ENCODE peak calls at places on chromosomes 16 and 17, in ten cellular contexts. Y, S, U, N, A, B, C, K, X and I are unnamed samples.
A peak's percentile ranks its signal among the peaks of the same experiment; 100 is the strongest.

GRCh38 chr16:71467810-71468209 is 5.8 kb upstream of the ZNF23 start:
- DNase-seq in X (no peak), K (no peak), Y (no peak), C (peak; percentile 47), N (peak; percentile 35), A (peak; percentile 69), B (peak; percentile 56), S (peak; percentile 31), U (no peak), I (no peak)

GRCh38 chr16:70483426-70483825 is 29.0 kb downstream of the FCSK start:
- DNase-seq in A (no peak), B (no peak), U (no peak), Y (no peak), K (no peak), X (no peak), S (no peak), N (no peak), C (no peak), I (no peak)

GRCh38 chr17:34671191-34671590 is 91.8 kb downstream of the TMEM132E start:
- DNase-seq in X (no peak), K (no peak), A (no peak), U (no peak), N (no peak), C (no peak), S (no peak), B (no peak), Y (no peak), I (no peak)

GRCh38 chr17:10803830-10804498 is at the start of gene TMEM238L:
- DNase-seq in Y (no peak), S (no peak), U (no peak), B (no peak), K (no peak), N (no peak), A (no peak), C (no peak), X (no peak), I (no peak)

GRCh38 chr16:88535181-88535856 is 34.9 kb upstream of the ZC3H18 start:
- DNase-seq in X (no peak), C (no peak), Y (no peak), K (no peak), N (no peak), S (no peak), B (no peak), A (peak; percentile 31), U (no peak), I (no peak)

GRCh38 chr17:7293821-7294613 is 422 bp downstream of the YBX2 start:
- DNase-seq in S (no peak), Y (no peak), K (no peak), U (no peak), B (no peak), N (no peak), C (peak; percentile 87), A (peak; percentile 92), X (no peak), I (no peak)

GRCh38 chr17:42120161-42121065 is 754 bp downstream of the KAT2A start:
- DNase-seq in X (no peak), C (peak; percentile 55), N (no peak), U (no peak), K (no peak), S (no peak), Y (no peak), B (no peak), A (peak; percentile 85), I (no peak)

GRCh38 chr17:1847191-1847590 is 17.4 kb downstream of the RPA1 start:
- DNase-seq in B (no peak), U (peak; percentile 51), S (no peak), A (no peak), Y (no peak), C (no peak), X (no peak), N (no peak), K (no peak), I (no peak)

GRCh38 chr17:12790806-12791148 is 1.5 kb downstream of the ARHGAP44 start:
- DNase-seq in N (no peak), A (no peak), B (no peak), Y (no peak), X (no peak), C (peak; percentile 10), U (no peak), S (no peak), K (no peak), I (no peak)

GRCh38 chr17:57357392-57357784 is 101.1 kb downstream of the MSI2 start:
- DNase-seq in K (no peak), C (no peak), B (peak; percentile 65), N (peak; percentile 80), S (peak; percentile 74), U (peak; percentile 70), Y (no peak), X (no peak), A (no peak), I (no peak)

GRCh38 chr17:16297367-16298139 is 55.7 kb downstream of the CENPV start:
- DNase-seq in A (no peak), Y (no peak), K (no peak), U (no peak), S (no peak), B (no peak), C (peak; percentile 41), X (no peak), N (no peak), I (no peak)

GRCh38 chr17:41480581-41480980 is 370 bp downstream of the KRT35 start:
- DNase-seq in S (no peak), B (no peak), X (no peak), N (no peak), Y (no peak), A (no peak), C (no peak), U (no peak), K (no peak), I (no peak)

GRCh38 chr17:68759343-68760140 is 158.4 kb upstream of the FAM20A start:
- DNase-seq in U (peak; percentile 81), S (peak; percentile 86), N (peak; percentile 96), B (peak; percentile 94), X (peak; percentile 65), K (peak; percentile 78), C (peak; percentile 84), Y (peak; percentile 91), A (peak; percentile 95), I (peak; percentile 56)

GRCh38 chr16:85391175-85391707 is 221.9 kb upstream of the GSE1 start:
- DNase-seq in A (no peak), C (peak; percentile 3), Y (no peak), X (no peak), K (no peak), N (peak; percentile 9), U (no peak), B (no peak), S (no peak), I (no peak)

GRCh38 chr17:73101031-73101430 is 8.5 kb upstream of the SLC39A11 start:
- DNase-seq in A (no peak), N (no peak), X (no peak), K (no peak), U (no peak), C (no peak), Y (no peak), S (no peak), B (no peak), I (no peak)

GRCh38 chr16:72978212-72978611 is 69.7 kb downstream of the ZFHX3 start:
- DNase-seq in S (no peak), B (no peak), N (no peak), C (no peak), X (no peak), U (no peak), Y (no peak), K (no peak), A (no peak), I (no peak)

DNA sequence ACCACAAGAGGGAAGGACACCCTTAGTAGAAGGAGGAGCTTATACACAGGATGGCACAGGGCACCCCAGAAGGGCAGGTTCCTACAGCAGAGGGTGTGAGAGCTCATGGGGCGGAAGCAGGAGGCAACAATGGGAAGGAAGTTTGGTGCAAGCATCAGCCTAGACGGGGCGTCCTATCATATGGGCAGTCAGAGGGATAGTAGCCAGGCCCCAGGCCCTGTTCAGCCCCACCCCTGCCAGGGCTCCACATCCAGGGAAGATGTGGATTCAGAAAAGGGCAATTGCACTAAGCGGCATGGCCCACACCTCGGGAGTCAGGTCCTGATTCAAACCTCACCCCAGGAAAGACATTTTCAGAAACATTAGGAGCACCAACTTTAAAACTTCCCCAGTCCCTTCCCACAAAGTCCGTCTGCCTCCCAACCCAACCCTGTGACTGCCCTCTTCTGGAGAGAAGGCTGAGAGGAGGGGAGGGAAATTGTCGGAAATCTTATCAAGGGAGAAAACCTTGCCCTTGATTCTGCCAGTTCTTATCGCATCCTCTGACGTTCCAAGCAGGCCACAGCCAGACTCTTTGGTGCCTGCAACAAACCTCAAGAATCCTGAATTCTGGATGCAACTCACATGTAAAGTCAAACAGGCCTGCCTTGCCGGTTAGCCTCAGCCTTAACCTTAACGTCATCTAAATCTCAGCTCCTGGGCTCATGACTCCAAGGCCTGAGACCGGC is 198.8 kb upstream of the CDH5 start:
- DNase-seq in C (peak; percentile 25), B (no peak), S (peak; percentile 96), A (peak; percentile 40), Y (no peak), K (no peak), N (peak; percentile 16), X (no peak), U (no peak), I (no peak)
- TF ChIP-seq CTCF in C (no peak), B (peak; percentile 9), S (peak; percentile 9), A (peak; percentile 64), Y (peak; percentile 52), K (peak; percentile 51), N (peak; percentile 15), X (peak; percentile 48), U (no peak), I (peak; percentile 25)

GRCh38 chr16:1917665-1918111 is 527 bp downstream of the HS3ST6 start:
- DNase-seq in S (no peak), C (no peak), A (no peak), Y (no peak), U (no peak), X (no peak), N (no peak), B (no peak), K (no peak), I (no peak)
- TF ChIP-seq CTCF in S (no peak), C (no peak), A (no peak), Y (no peak), U (no peak), X (no peak), N (no peak), B (no peak), K (no peak), I (no peak)

DNA sequence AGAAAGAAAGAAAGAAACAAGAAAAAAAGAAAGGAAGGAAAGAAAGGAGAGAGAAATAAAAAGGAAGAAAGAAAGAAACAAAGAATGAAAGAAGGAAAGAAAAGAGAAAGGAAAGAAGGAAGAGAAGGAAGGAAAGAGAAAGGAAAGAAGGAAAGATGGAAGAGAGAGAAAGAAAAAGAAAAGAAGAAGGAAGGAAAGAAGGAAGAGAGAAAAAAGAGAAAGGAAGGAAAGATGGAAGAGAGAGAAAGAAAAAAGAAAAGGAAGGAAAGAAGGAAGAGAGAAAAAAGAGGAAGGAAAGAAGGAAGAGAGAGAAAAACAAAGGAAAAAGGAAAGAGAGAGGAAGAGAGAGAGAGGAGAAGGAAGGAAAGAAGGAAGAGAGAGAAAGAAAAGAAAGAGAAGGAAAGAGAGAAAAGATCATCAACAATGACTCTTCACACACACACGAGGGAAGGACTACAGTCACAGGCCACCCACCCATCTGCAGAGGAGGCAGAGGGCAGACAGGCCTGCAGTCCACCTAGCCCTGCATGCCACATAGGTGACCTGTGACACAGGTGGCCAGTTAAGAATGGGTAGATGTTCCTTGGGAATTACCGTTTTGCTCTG is 23.9 kb downstream of the VWA3A start:
- DNase-seq in X (no peak), S (no peak), Y (no peak), B (no peak), A (no peak), C (no peak), K (no peak), N (no peak), U (no peak), I (no peak)
- TF ChIP-seq CTCF in X (no peak), S (no peak), Y (no peak), B (no peak), A (no peak), C (no peak), K (no peak), N (no peak), U (no peak), I (no peak)

GRCh38 chr16:3174618-3175148 is 13.3 kb upstream of the OR1F1 start:
- DNase-seq in Y (no peak), S (no peak), N (no peak), B (no peak), K (no peak), C (no peak), U (no peak), A (no peak), X (no peak), I (no peak)
- TF ChIP-seq CTCF in Y (no peak), S (no peak), N (no peak), B (no peak), K (no peak), C (no peak), U (no peak), A (no peak), X (no peak), I (no peak)